ENCODE peak calls at places on chromosomes 5 and 9, in six cellular contexts. One of them, this sample, is unnamed.

GRCh38 chr9:73237140-73237539 is 85.5 kb downstream of the ANXA1 start:
- DNase-seq in heart left ventricle: no peak
- DNase-seq in AG04450: no peak
- DNase-seq in DMS 273 treated with DMSO at 0.1 percent for 48 hours: no peak
- DNase-seq in NCI-H774: no peak
- DNase-seq in cardiac fibroblast: no peak
- DNase-seq in this sample: no peak

GRCh38 chr5:2387224-2388004 is 364.1 kb downstream of the IRX2 start:
- DNase-seq in AG04450: no peak
- DNase-seq in cardiac fibroblast: peak
- DNase-seq in NCI-H774: no peak
- DNase-seq in heart left ventricle: no peak
- DNase-seq in DMS 273 treated with DMSO at 0.1 percent for 48 hours: no peak
- DNase-seq in this sample: no peak

GRCh38 chr9:131347376-131348020 is 46.4 kb upstream of the PRRC2B start:
- DNase-seq in NCI-H774: no peak
- DNase-seq in heart left ventricle: no peak
- DNase-seq in DMS 273 treated with DMSO at 0.1 percent for 48 hours: no peak
- DNase-seq in cardiac fibroblast: no peak
- DNase-seq in AG04450: no peak
- DNase-seq in this sample: no peak

GRCh38 chr9:99823392-99824377 is 2.0 kb downstream of the NR4A3 start:
- DNase-seq in NCI-H774: no peak
- DNase-seq in DMS 273 treated with DMSO at 0.1 percent for 48 hours: peak
- DNase-seq in AG04450: no peak
- DNase-seq in cardiac fibroblast: peak
- DNase-seq in heart left ventricle: peak
- DNase-seq in this sample: no peak

GRCh38 chr5:124932791-124933600 is 186.6 kb upstream of the ZNF608 start:
- DNase-seq in DMS 273 treated with DMSO at 0.1 percent for 48 hours: no peak
- DNase-seq in heart left ventricle: no peak
- DNase-seq in AG04450: no peak
- DNase-seq in NCI-H774: no peak
- DNase-seq in cardiac fibroblast: peak
- DNase-seq in this sample: no peak

GRCh38 chr9:8558176-8558575 is 758.6 kb upstream of the DMAC1 start:
- DNase-seq in DMS 273 treated with DMSO at 0.1 percent for 48 hours: no peak
- DNase-seq in AG04450: no peak
- DNase-seq in NCI-H774: no peak
- DNase-seq in cardiac fibroblast: peak
- DNase-seq in heart left ventricle: no peak
- DNase-seq in this sample: no peak

GRCh38 chr5:57832873-57833272 is 350.3 kb upstream of the ACTBL2 start:
- DNase-seq in DMS 273 treated with DMSO at 0.1 percent for 48 hours: no peak
- DNase-seq in NCI-H774: no peak
- DNase-seq in AG04450: no peak
- DNase-seq in heart left ventricle: no peak
- DNase-seq in cardiac fibroblast: peak
- DNase-seq in this sample: no peak

GRCh38 chr9:77534376-77535057 is 113.6 kb downstream of the GNA14 start:
- DNase-seq in heart left ventricle: no peak
- DNase-seq in cardiac fibroblast: peak
- DNase-seq in NCI-H774: no peak
- DNase-seq in DMS 273 treated with DMSO at 0.1 percent for 48 hours: no peak
- DNase-seq in AG04450: no peak
- DNase-seq in this sample: no peak

GRCh38 chr5:153756540-153756939 is 266.1 kb downstream of the GRIA1 start:
- DNase-seq in heart left ventricle: no peak
- DNase-seq in cardiac fibroblast: peak
- DNase-seq in DMS 273 treated with DMSO at 0.1 percent for 48 hours: no peak
- DNase-seq in AG04450: no peak
- DNase-seq in NCI-H774: no peak
- DNase-seq in this sample: peak

GRCh38 chr9:93686127-93686879 is 109.9 kb downstream of the PHF2 start:
- DNase-seq in AG04450: no peak
- DNase-seq in cardiac fibroblast: no peak
- DNase-seq in DMS 273 treated with DMSO at 0.1 percent for 48 hours: no peak
- DNase-seq in heart left ventricle: peak
- DNase-seq in NCI-H774: no peak
- DNase-seq in this sample: no peak

GRCh38 chr5:133779828-133780475 is 167.6 kb upstream of the FSTL4 start:
- DNase-seq in AG04450: no peak
- DNase-seq in heart left ventricle: no peak
- DNase-seq in NCI-H774: no peak
- DNase-seq in DMS 273 treated with DMSO at 0.1 percent for 48 hours: no peak
- DNase-seq in cardiac fibroblast: no peak
- DNase-seq in this sample: no peak

GRCh38 chr5:148720257-148720656 is 65.9 kb upstream of the HTR4 start:
- DNase-seq in DMS 273 treated with DMSO at 0.1 percent for 48 hours: no peak
- DNase-seq in cardiac fibroblast: no peak
- DNase-seq in NCI-H774: no peak
- DNase-seq in AG04450: no peak
- DNase-seq in heart left ventricle: no peak
- DNase-seq in this sample: no peak

GRCh38 chr9:124384210-124384609 is 31.0 kb downstream of the PSMB7 start:
- DNase-seq in DMS 273 treated with DMSO at 0.1 percent for 48 hours: no peak
- DNase-seq in AG04450: no peak
- DNase-seq in heart left ventricle: no peak
- DNase-seq in cardiac fibroblast: no peak
- DNase-seq in NCI-H774: no peak
- DNase-seq in this sample: no peak

GRCh38 chr9:4832786-4833579 is 40.2 kb downstream of the RCL1 start:
- DNase-seq in DMS 273 treated with DMSO at 0.1 percent for 48 hours: no peak
- DNase-seq in NCI-H774: no peak
- DNase-seq in heart left ventricle: no peak
- DNase-seq in cardiac fibroblast: peak
- DNase-seq in AG04450: peak
- DNase-seq in this sample: no peak

GRCh38 chr9:107585465-107585864 is 95.9 kb upstream of the KLF4 start:
- DNase-seq in DMS 273 treated with DMSO at 0.1 percent for 48 hours: no peak
- DNase-seq in AG04450: no peak
- DNase-seq in NCI-H774: no peak
- DNase-seq in cardiac fibroblast: no peak
- DNase-seq in heart left ventricle: no peak
- DNase-seq in this sample: no peak

GRCh38 chr9:34070601-34071340 is 22.1 kb upstream of the UBAP2 start:
- DNase-seq in DMS 273 treated with DMSO at 0.1 percent for 48 hours: peak
- DNase-seq in heart left ventricle: no peak
- DNase-seq in AG04450: no peak
- DNase-seq in NCI-H774: no peak
- DNase-seq in cardiac fibroblast: no peak
- DNase-seq in this sample: no peak

GRCh38 chr9:125843646-125844045 is 96.5 kb downstream of the PBX3 start:
- DNase-seq in DMS 273 treated with DMSO at 0.1 percent for 48 hours: no peak
- DNase-seq in AG04450: no peak
- DNase-seq in cardiac fibroblast: peak
- DNase-seq in NCI-H774: peak
- DNase-seq in heart left ventricle: no peak
- DNase-seq in this sample: no peak

GRCh38 chr5:93909356-93909755 is 168.0 kb upstream of the POU5F2 start:
- DNase-seq in heart left ventricle: no peak
- DNase-seq in cardiac fibroblast: peak
- DNase-seq in DMS 273 treated with DMSO at 0.1 percent for 48 hours: no peak
- DNase-seq in AG04450: no peak
- DNase-seq in NCI-H774: no peak
- DNase-seq in this sample: peak

GRCh38 chr9:69546265-69546664 is 125.9 kb downstream of the APBA1 start:
- DNase-seq in NCI-H774: peak
- DNase-seq in cardiac fibroblast: peak
- DNase-seq in DMS 273 treated with DMSO at 0.1 percent for 48 hours: no peak
- DNase-seq in heart left ventricle: no peak
- DNase-seq in AG04450: no peak
- DNase-seq in this sample: peak

GRCh38 chr9:112547712-112548440 is 61.2 kb downstream of the KIAA1958 start:
- DNase-seq in cardiac fibroblast: no peak
- DNase-seq in heart left ventricle: no peak
- DNase-seq in NCI-H774: no peak
- DNase-seq in AG04450: no peak
- DNase-seq in DMS 273 treated with DMSO at 0.1 percent for 48 hours: no peak
- DNase-seq in this sample: no peak

GRCh38 chr5:6307304-6307703 is 71.0 kb downstream of the MED10 start:
- DNase-seq in DMS 273 treated with DMSO at 0.1 percent for 48 hours: no peak
- DNase-seq in cardiac fibroblast: no peak
- DNase-seq in NCI-H774: no peak
- DNase-seq in heart left ventricle: no peak
- DNase-seq in AG04450: no peak
- DNase-seq in this sample: no peak

GRCh38 chr5:113253037-113253436 is 181.8 kb downstream of the TSSK1B start:
- DNase-seq in AG04450: no peak
- DNase-seq in NCI-H774: no peak
- DNase-seq in DMS 273 treated with DMSO at 0.1 percent for 48 hours: no peak
- DNase-seq in cardiac fibroblast: no peak
- DNase-seq in heart left ventricle: no peak
- DNase-seq in this sample: no peak

GRCh38 chr5:107269678-107270077 is 401.1 kb downstream of the EFNA5 start:
- DNase-seq in AG04450: no peak
- DNase-seq in DMS 273 treated with DMSO at 0.1 percent for 48 hours: no peak
- DNase-seq in cardiac fibroblast: no peak
- DNase-seq in NCI-H774: no peak
- DNase-seq in heart left ventricle: no peak
- DNase-seq in this sample: no peak

GRCh38 chr9:122126340-122127333 is 32.9 kb downstream of the NDUFA8 start:
- DNase-seq in cardiac fibroblast: peak
- DNase-seq in DMS 273 treated with DMSO at 0.1 percent for 48 hours: no peak
- DNase-seq in heart left ventricle: no peak
- DNase-seq in NCI-H774: no peak
- DNase-seq in AG04450: no peak
- DNase-seq in this sample: no peak

GRCh38 chr5:96125335-96125891 is 163.8 kb upstream of the ELL2 start:
- DNase-seq in heart left ventricle: no peak
- DNase-seq in cardiac fibroblast: peak
- DNase-seq in DMS 273 treated with DMSO at 0.1 percent for 48 hours: no peak
- DNase-seq in NCI-H774: no peak
- DNase-seq in AG04450: no peak
- DNase-seq in this sample: no peak

GRCh38 chr9:118577121-118577520 is 792.1 kb downstream of the BRINP1 start:
- DNase-seq in DMS 273 treated with DMSO at 0.1 percent for 48 hours: no peak
- DNase-seq in AG04450: no peak
- DNase-seq in cardiac fibroblast: peak
- DNase-seq in heart left ventricle: no peak
- DNase-seq in NCI-H774: no peak
- DNase-seq in this sample: no peak

GRCh38 chr9:95363051-95363841 is 45.7 kb upstream of the FANCC start:
- DNase-seq in AG04450: peak
- DNase-seq in cardiac fibroblast: no peak
- DNase-seq in NCI-H774: no peak
- DNase-seq in DMS 273 treated with DMSO at 0.1 percent for 48 hours: peak
- DNase-seq in heart left ventricle: no peak
- DNase-seq in this sample: peak

GRCh38 chr5:61860978-61861377 is 445.0 kb upstream of the KIF2A start:
- DNase-seq in DMS 273 treated with DMSO at 0.1 percent for 48 hours: no peak
- DNase-seq in heart left ventricle: no peak
- DNase-seq in AG04450: no peak
- DNase-seq in NCI-H774: no peak
- DNase-seq in cardiac fibroblast: no peak
- DNase-seq in this sample: no peak

GRCh38 chr5:177423671-177424070 is 2.8 kb upstream of the GRK6 start:
- DNase-seq in DMS 273 treated with DMSO at 0.1 percent for 48 hours: no peak
- DNase-seq in cardiac fibroblast: no peak
- DNase-seq in AG04450: no peak
- DNase-seq in NCI-H774: no peak
- DNase-seq in heart left ventricle: no peak
- DNase-seq in this sample: no peak

GRCh38 chr5:72920690-72921089 is 35.2 kb upstream of the FCHO2 start:
- DNase-seq in cardiac fibroblast: peak
- DNase-seq in AG04450: no peak
- DNase-seq in DMS 273 treated with DMSO at 0.1 percent for 48 hours: no peak
- DNase-seq in NCI-H774: no peak
- DNase-seq in heart left ventricle: no peak
- DNase-seq in this sample: peak

GRCh38 chr9:128587453-128587852 is 35.1 kb downstream of the SPTAN1 start:
- DNase-seq in heart left ventricle: no peak
- DNase-seq in cardiac fibroblast: no peak
- DNase-seq in AG04450: no peak
- DNase-seq in NCI-H774: no peak
- DNase-seq in DMS 273 treated with DMSO at 0.1 percent for 48 hours: no peak
- DNase-seq in this sample: no peak

GRCh38 chr5:140239939-140240700 is 62.8 kb downstream of the PFDN1 start:
- DNase-seq in cardiac fibroblast: peak
- DNase-seq in heart left ventricle: peak
- DNase-seq in NCI-H774: peak
- DNase-seq in AG04450: no peak
- DNase-seq in DMS 273 treated with DMSO at 0.1 percent for 48 hours: no peak
- DNase-seq in this sample: peak

GRCh38 chr9:127805620-127806019 is 2.9 kb downstream of the FPGS start:
- DNase-seq in cardiac fibroblast: peak
- DNase-seq in NCI-H774: no peak
- DNase-seq in DMS 273 treated with DMSO at 0.1 percent for 48 hours: no peak
- DNase-seq in AG04450: no peak
- DNase-seq in heart left ventricle: no peak
- DNase-seq in this sample: peak

GRCh38 chr9:108537756-108538155 is 318.0 kb downstream of the ACTL7B start:
- DNase-seq in DMS 273 treated with DMSO at 0.1 percent for 48 hours: no peak
- DNase-seq in cardiac fibroblast: no peak
- DNase-seq in AG04450: no peak
- DNase-seq in heart left ventricle: no peak
- DNase-seq in NCI-H774: no peak
- DNase-seq in this sample: no peak

GRCh38 chr9:133980864-133981588 is 11.1 kb downstream of the VAV2 start:
- DNase-seq in DMS 273 treated with DMSO at 0.1 percent for 48 hours: no peak
- DNase-seq in NCI-H774: no peak
- DNase-seq in heart left ventricle: no peak
- DNase-seq in AG04450: no peak
- DNase-seq in cardiac fibroblast: no peak
- DNase-seq in this sample: peak

GRCh38 chr5:150112211-150113046 is 26.1 kb upstream of the CSF1R start:
- DNase-seq in heart left ventricle: no peak
- DNase-seq in AG04450: peak
- DNase-seq in DMS 273 treated with DMSO at 0.1 percent for 48 hours: no peak
- DNase-seq in cardiac fibroblast: peak
- DNase-seq in NCI-H774: no peak
- DNase-seq in this sample: no peak

GRCh38 chr5:148882332-148882731 is 55.9 kb downstream of the ADRB2 start:
- DNase-seq in NCI-H774: no peak
- DNase-seq in heart left ventricle: no peak
- DNase-seq in cardiac fibroblast: no peak
- DNase-seq in AG04450: no peak
- DNase-seq in DMS 273 treated with DMSO at 0.1 percent for 48 hours: no peak
- DNase-seq in this sample: no peak

GRCh38 chr9:19513671-19514275 is 105.0 kb downstream of the ACER2 start:
- DNase-seq in NCI-H774: no peak
- DNase-seq in AG04450: no peak
- DNase-seq in DMS 273 treated with DMSO at 0.1 percent for 48 hours: no peak
- DNase-seq in cardiac fibroblast: peak
- DNase-seq in heart left ventricle: no peak
- DNase-seq in this sample: no peak

This sample was measured in NCI-H1694 treated with DMSO at 0.1 percent for 48 hours.